ENCODE peak calls at places on chromosomes 2 and 18, in four cellular contexts. K is mucosa of descending colon; N is CD8-positive, alpha-beta T cell; F is GM12891. Q is an unnamed sample.

GRCh38 chr2:180231015-180231414 is 223.9 kb upstream of the CWC22 start:
- DNase-seq in K (no peak), N (no peak), F (no peak), Q (no peak)

GRCh38 chr2:11094021-11094810 is 61.1 kb upstream of the SLC66A3 start:
- DNase-seq in K (no peak), N (no peak), F (no peak), Q (no peak)

GRCh38 chr18:6106116-6106645 is 210.9 kb upstream of the TMEM200C start:
- DNase-seq in K (no peak), N (no peak), F (no peak), Q (no peak)

GRCh38 chr18:34990571-34990970 is 50.6 kb upstream of the MAPRE2 start:
- DNase-seq in K (no peak), N (no peak), F (no peak), Q (no peak)

GRCh38 chr2:205802069-205802468 is 119.8 kb downstream of the NRP2 start:
- DNase-seq in K (no peak), N (no peak), F (no peak), Q (no peak)

GRCh38 chr2:152646775-152647174 is 70.5 kb downstream of the PRPF40A start:
- DNase-seq in K (no peak), N (no peak), F (no peak), Q (no peak)

GRCh38 chr2:237446333-237446654 is 32.3 kb upstream of the COL6A3 start:
- DNase-seq in K (no peak), N (no peak), F (no peak), Q (no peak)

GRCh38 chr2:118854507-118855300 is 7.3 kb upstream of the EN1 start:
- DNase-seq in K (no peak), N (no peak), F (no peak), Q (no peak)

GRCh38 chr18:3472681-3473544 is 22.9 kb downstream of the TGIF1 start:
- DNase-seq in K (no peak), N (no peak), F (no peak), Q (no peak)

GRCh38 chr2:105510761-105511669 is 112.2 kb upstream of the FHL2 start:
- DNase-seq in K (no peak), N (no peak), F (no peak), Q (no peak)

GRCh38 chr2:240893363-240893828 is 2.6 kb downstream of the MAB21L4 start:
- DNase-seq in K (peak), N (peak), F (no peak), Q (no peak)

GRCh38 chr2:174699993-174700766 is 64.1 kb downstream of the CHRNA1 start:
- DNase-seq in K (no peak), N (no peak), F (no peak), Q (no peak)

GRCh38 chr2:128774320-128775063 is 455.8 kb upstream of the HS6ST1 start:
- DNase-seq in K (no peak), N (no peak), F (no peak), Q (no peak)

GRCh38 chr2:47108638-47109372 is 46.3 kb downstream of the STPG4 start:
- DNase-seq in K (no peak), N (no peak), F (no peak), Q (no peak)

GRCh38 chr2:8488001-8488738 is 193.7 kb upstream of the ID2 start:
- DNase-seq in K (no peak), N (no peak), F (peak), Q (no peak)

GRCh38 chr2:150495993-150496627 is 8.6 kb upstream of the RND3 start:
- DNase-seq in K (no peak), N (no peak), F (no peak), Q (no peak)

GRCh38 chr18:54939375-54939917 is 19.8 kb downstream of the CCDC68 start:
- DNase-seq in K (no peak), N (no peak), F (no peak), Q (no peak)

GRCh38 chr2:118689874-118690273 is 157.6 kb downstream of the EN1 start:
- DNase-seq in K (no peak), N (no peak), F (no peak), Q (no peak)

GRCh38 chr2:112884869-112885502 is 26.0 kb upstream of the IL37 start:
- DNase-seq in K (peak), N (peak), F (peak), Q (peak)

GRCh38 chr18:5424903-5425302 is 118.9 kb downstream of the EPB41L3 start:
- DNase-seq in K (no peak), N (no peak), F (no peak), Q (peak)

GRCh38 chr18:61664413-61665084 is 228.3 kb downstream of the RNF152 start:
- DNase-seq in K (no peak), N (no peak), F (no peak), Q (no peak)

GRCh38 chr18:55338955-55339662 is 248.9 kb downstream of the TCF4 start:
- DNase-seq in K (no peak), N (no peak), F (no peak), Q (no peak)

GRCh38 chr18:46711444-46711863 is 45.4 kb downstream of the ST8SIA5 start:
- DNase-seq in K (no peak), N (no peak), F (peak), Q (peak)

GRCh38 chr2:120379916-120380893 is 34.3 kb downstream of the INHBB start:
- DNase-seq in K (no peak), N (no peak), F (no peak), Q (no peak)

GRCh38 chr18:50320719-50321118 is 33.2 kb upstream of the CXXC1 start:
- DNase-seq in K (no peak), N (no peak), F (no peak), Q (no peak)

GRCh38 chr2:111202266-111203040 is 81.7 kb downstream of the BCL2L11 start:
- DNase-seq in K (no peak), N (no peak), F (no peak), Q (no peak)

GRCh38 chr18:2932247-2933181 is 80.4 kb downstream of the LPIN2 start:
- DNase-seq in K (no peak), N (no peak), F (no peak), Q (peak)

GRCh38 chr2:205850172-205850571 is 167.9 kb downstream of the NRP2 start:
- DNase-seq in K (no peak), N (no peak), F (no peak), Q (no peak)

GRCh38 chr18:64110692-64111480 is 38.0 kb downstream of the LINC00305 start:
- DNase-seq in K (no peak), N (no peak), F (no peak), Q (no peak)

GRCh38 chr18:8362863-8363262 is 246.4 kb upstream of the RAB12 start:
- DNase-seq in K (no peak), N (no peak), F (no peak), Q (no peak)

GRCh38 chr18:42413870-42414269 is 458.8 kb downstream of the PIK3C3 start:
- DNase-seq in K (no peak), N (no peak), F (no peak), Q (no peak)

Q was measured in GDM1.